ENCODE peak calls at places on chromosomes 5 and 9, in five cellular contexts. Z, A, N, U and Q are unnamed samples.

GRCh38 chr5:43121565-43122484 is 1.1 kb downstream of the ZNF131 start:
- DNase-seq in Z (no peak), A (no peak), N (peak), U (peak), Q (no peak)

GRCh38 chr9:38263534-38263933 is 129.0 kb upstream of the ALDH1B1 start:
- DNase-seq in A (no peak), Z (no peak), N (peak), U (no peak), Q (no peak)

GRCh38 chr5:31824886-31825774 is 186.2 kb downstream of the PDZD2 start:
- DNase-seq in N (no peak), Z (no peak), A (no peak), U (peak), Q (peak)

GRCh38 chr9:29039258-29039657 is 1466.0 kb upstream of the C9orf72 start:
- DNase-seq in N (peak), A (no peak), U (no peak), Z (no peak), Q (no peak)

GRCh38 chr5:107873877-107874276 is 203.1 kb upstream of the EFNA5 start:
- DNase-seq in U (no peak), N (no peak), Z (no peak), A (no peak), Q (no peak)

GRCh38 chr9:26321935-26322334 is 570.7 kb downstream of the CAAP1 start:
- DNase-seq in N (no peak), A (no peak), Z (no peak), U (no peak), Q (no peak)

GRCh38 chr5:10719965-10720364 is 41.1 kb downstream of the DAP start:
- DNase-seq in N (peak), Z (no peak), U (peak), A (no peak), Q (no peak)

GRCh38 chr9:112731971-112732370 is 14.1 kb upstream of the INIP start:
- DNase-seq in N (no peak), A (no peak), U (peak), Z (no peak), Q (no peak)

GRCh38 chr9:92196909-92197308 is 81.7 kb upstream of the SPTLC1 start:
- DNase-seq in N (peak), Z (no peak), U (no peak), A (no peak), Q (no peak)

GRCh38 chr5:103587185-103587748 is 24.7 kb upstream of the NUDT12 start:
- DNase-seq in N (no peak), U (no peak), Z (no peak), A (no peak), Q (no peak)

GRCh38 chr5:128144491-128144890 is 60.9 kb downstream of the SLC12A2 start:
- DNase-seq in U (no peak), N (no peak), A (no peak), Z (no peak), Q (no peak)

GRCh38 chr9:126248680-126249079 is 77.9 kb upstream of the MVB12B start:
- DNase-seq in N (peak), U (no peak), A (no peak), Z (no peak), Q (no peak)

GRCh38 chr9:28212979-28213378 is 639.7 kb upstream of the C9orf72 start:
- DNase-seq in Z (no peak), A (no peak), N (peak), U (no peak), Q (no peak)

GRCh38 chr9:14222149-14222835 is 91.6 kb downstream of the NFIB start:
- DNase-seq in N (peak), U (no peak), A (no peak), Z (no peak), Q (no peak)

GRCh38 chr5:169895876-169896275 is 84.4 kb downstream of the INSYN2B start:
- DNase-seq in U (no peak), Z (no peak), N (no peak), A (no peak), Q (no peak)

GRCh38 chr5:81789033-81789432 is 38.1 kb upstream of the SSBP2 start:
- DNase-seq in A (no peak), Z (no peak), N (no peak), U (peak), Q (no peak)

GRCh38 chr5:56357426-56357825 is 124.3 kb upstream of the ANKRD55 start:
- DNase-seq in A (no peak), U (no peak), N (peak), Z (no peak), Q (no peak)

GRCh38 chr5:80926536-80926935 is 33.6 kb upstream of the RASGRF2 start:
- DNase-seq in Z (no peak), A (no peak), U (no peak), N (no peak), Q (no peak)

GRCh38 chr5:7759951-7760580 is 90.9 kb downstream of the CFAP90 start:
- DNase-seq in U (no peak), N (no peak), Z (no peak), A (no peak), Q (no peak)

GRCh38 chr5:6678385-6678784 is 34.8 kb upstream of the TENT4A start:
- DNase-seq in N (no peak), U (no peak), Z (no peak), A (no peak), Q (no peak)
- TF ChIP-seq CTCF in N (no peak), U (no peak), Z (no peak), A (no peak), Q (no peak)

DNA sequence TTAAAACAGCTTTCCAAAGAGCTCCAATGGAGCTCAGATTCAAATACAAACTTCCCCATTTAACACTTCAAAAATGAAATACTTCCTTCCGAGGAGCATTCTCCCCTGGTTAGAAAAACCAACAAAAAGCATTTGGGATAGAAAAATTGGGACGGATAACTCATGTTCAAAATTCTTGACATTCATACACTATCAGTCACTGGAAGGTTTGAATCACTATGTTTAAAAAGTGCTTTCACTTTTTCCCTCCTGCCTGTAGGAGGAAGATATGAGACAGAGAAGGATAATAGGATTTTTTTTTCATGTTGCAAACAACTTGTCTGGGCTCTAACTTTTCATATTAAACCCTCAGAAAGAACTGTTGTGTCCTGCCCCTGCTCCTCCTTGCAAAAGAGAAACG is 412.0 kb downstream of the ACTL7B start:
- DNase-seq in U (no peak), N (peak), A (no peak), Z (no peak), Q (no peak)
- TF ChIP-seq CTCF in U (no peak), N (no peak), A (no peak), Z (no peak), Q (no peak)

GRCh38 chr5:142717582-142718215 is 31.8 kb upstream of the FGF1 start:
- DNase-seq in Z (no peak), N (peak), A (peak), U (peak), Q (no peak)
- TF ChIP-seq CTCF in Z (peak), N (peak), A (peak), U (peak), Q (peak)

GRCh38 chr5:14581891-14582796 is 552 bp downstream of the OTULINL start:
- DNase-seq in U (peak), Z (peak), N (no peak), A (peak), Q (peak)
- TF ChIP-seq CTCF in U (peak), Z (no peak), N (peak), A (peak), Q (peak)

DNA sequence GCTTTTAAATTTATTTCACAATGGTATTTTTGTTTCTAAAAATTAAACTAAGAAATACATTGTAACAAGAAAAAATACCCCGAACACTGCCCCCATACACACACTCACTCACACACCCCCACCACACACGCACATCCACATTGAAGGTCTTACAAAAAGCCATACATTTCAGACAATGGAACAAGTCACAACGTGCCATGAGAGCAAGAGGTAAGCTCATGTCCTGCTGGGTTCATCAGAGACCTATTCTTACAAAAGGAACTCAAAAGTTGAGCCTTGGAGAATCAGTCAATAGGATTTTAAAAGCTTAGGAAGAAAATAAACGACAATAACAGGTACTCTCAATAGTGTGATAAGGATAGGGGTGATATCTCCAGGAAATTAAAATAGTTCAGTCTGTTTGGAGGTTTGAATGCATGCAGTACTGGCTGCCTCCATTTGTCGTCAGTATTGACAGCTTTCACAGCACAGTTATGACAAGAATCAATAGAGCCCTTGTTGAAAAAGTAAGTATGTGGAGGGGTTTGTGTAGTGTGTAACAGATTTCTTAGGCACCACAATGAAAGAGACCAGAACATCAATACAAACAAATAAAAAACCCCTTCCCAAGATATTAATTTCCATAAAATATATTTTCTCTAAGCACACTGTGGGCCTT is 1826.2 kb upstream of the CDH6 start:
- DNase-seq in A (no peak), N (no peak), U (no peak), Z (no peak), Q (no peak)
- TF ChIP-seq CTCF in A (no peak), N (peak), U (no peak), Z (no peak), Q (peak)

DNA sequence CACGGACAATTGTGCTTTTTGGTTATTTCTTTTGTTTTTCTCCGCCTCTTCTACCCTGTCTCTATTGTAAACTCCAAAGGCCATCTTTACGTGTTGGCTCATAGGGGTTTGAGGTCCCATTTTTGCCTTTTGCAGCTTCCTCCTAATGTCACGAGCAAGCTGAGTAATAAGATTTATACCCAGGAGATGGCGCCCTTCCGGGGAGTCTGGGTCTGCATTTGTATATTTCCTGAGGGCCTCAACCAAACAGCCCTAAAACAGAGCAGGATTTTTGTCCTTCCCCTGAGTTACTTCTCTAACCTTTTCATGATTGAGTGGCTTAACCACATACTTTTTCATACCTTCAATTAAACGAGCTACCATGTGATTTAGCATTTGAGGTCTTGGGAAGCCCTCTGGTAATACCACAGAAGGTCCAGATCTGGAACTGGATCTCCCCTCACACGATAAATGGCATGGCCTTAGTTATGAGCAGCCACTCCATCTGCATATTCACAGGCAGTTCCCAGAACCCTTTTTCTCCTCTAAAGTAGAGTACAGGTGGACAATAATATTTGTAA is 11.2 kb upstream of the CFAP95 start:
- DNase-seq in U (no peak), N (no peak), Z (no peak), A (no peak), Q (no peak)
- TF ChIP-seq CTCF in U (no peak), N (peak), Z (no peak), A (no peak), Q (no peak)

GRCh38 chr9:129778469-129778868 is 24.5 kb upstream of the TOR1B start:
- DNase-seq in A (no peak), U (no peak), Z (no peak), N (peak), Q (no peak)
- TF ChIP-seq CTCF in A (no peak), U (no peak), Z (no peak), N (no peak), Q (no peak)

DNA sequence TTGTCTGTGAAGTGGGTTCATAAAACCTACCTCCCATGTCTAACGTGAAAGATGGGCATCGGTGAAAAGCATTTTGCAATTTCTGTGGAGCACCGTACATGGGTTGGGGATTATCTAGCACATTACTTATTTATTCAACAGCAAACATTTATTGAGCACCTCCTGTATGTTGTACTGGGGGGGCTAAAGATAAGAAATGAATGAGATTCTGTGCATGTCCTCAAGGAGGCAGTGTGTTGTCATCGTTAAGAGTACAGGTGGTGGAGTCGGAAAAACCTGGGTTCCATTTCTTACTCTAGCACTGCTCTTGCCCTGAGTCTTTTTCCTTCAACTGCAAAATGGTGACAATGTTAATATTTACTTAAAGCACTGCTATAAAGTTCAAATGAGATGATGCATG is 30.4 kb upstream of the DENND1A start:
- DNase-seq in N (no peak), Z (no peak), A (no peak), U (no peak), Q (no peak)
- TF ChIP-seq CTCF in N (no peak), Z (no peak), A (no peak), U (no peak), Q (peak)

GRCh38 chr9:33229359-33230120 is 10.4 kb upstream of the SPINK4 start:
- DNase-seq in A (no peak), Z (peak), U (peak), N (peak), Q (no peak)
- TF ChIP-seq CTCF in A (no peak), Z (peak), U (peak), N (peak), Q (no peak)

GRCh38 chr5:38321978-38322377 is 63.6 kb downstream of the EGFLAM start:
- DNase-seq in Z (no peak), U (no peak), N (peak), A (no peak), Q (no peak)

GRCh38 chr5:38319486-38319885 is 61.1 kb downstream of the EGFLAM start:
- DNase-seq in A (no peak), U (no peak), Z (no peak), N (no peak), Q (no peak)

GRCh38 chr5:38317887-38318286 is 59.5 kb downstream of the EGFLAM start:
- DNase-seq in Z (no peak), U (no peak), A (no peak), N (no peak), Q (no peak)

GRCh38 chr5:38316544-38317224 is 58.3 kb downstream of the EGFLAM start:
- DNase-seq in N (no peak), U (no peak), A (no peak), Z (no peak), Q (no peak)
- TF ChIP-seq CTCF in N (no peak), U (no peak), A (no peak), Z (no peak), Q (no peak)